ENCODE peak calls at places on chromosomes 2 and 18, in four cellular contexts. E, U, K and T are unnamed samples.

GRCh38 chr2:45055261-45055660 is 46.0 kb upstream of the SIX2 start:
- DNase-seq in E (no peak), U (no peak), K (no peak), T (no peak)

GRCh38 chr2:54041135-54041534 is 70.3 kb upstream of the PSME4 start:
- DNase-seq in E (peak; percentile 15), U (peak; percentile 19), K (no peak), T (no peak)

GRCh38 chr2:187504312-187504921 is 49.8 kb downstream of the TFPI start:
- DNase-seq in E (no peak), U (no peak), K (no peak), T (no peak)

GRCh38 chr2:161104054-161104553 is 56.1 kb upstream of the TANK start:
- DNase-seq in E (no peak), U (no peak), K (no peak), T (no peak)

GRCh38 chr2:104848526-104848925 is 5.4 kb upstream of the POU3F3 start:
- DNase-seq in E (no peak), U (no peak), K (peak; percentile 83), T (no peak)

GRCh38 chr2:193377789-193378188 is 1183.1 kb upstream of the TMEFF2 start:
- DNase-seq in E (no peak), U (no peak), K (no peak), T (no peak)

GRCh38 chr2:10233131-10234012 is 69.3 kb upstream of the HPCAL1 start:
- DNase-seq in E (no peak), U (no peak), K (no peak), T (no peak)

GRCh38 chr2:65057391-65058052 is 1.3 kb downstream of the CEP68 start:
- DNase-seq in E (peak; percentile 80), U (no peak), K (no peak), T (no peak)

GRCh38 chr2:46462936-46463335 is 16.4 kb upstream of the TMEM247 start:
- DNase-seq in E (no peak), U (no peak), K (no peak), T (no peak)

GRCh38 chr2:195520671-195521155 is 136.3 kb upstream of the SLC39A10 start:
- DNase-seq in E (no peak), U (no peak), K (peak; percentile 81), T (no peak)

GRCh38 chr18:76972838-76973237 is 150.5 kb downstream of the ZNF236 start:
- DNase-seq in E (no peak), U (no peak), K (no peak), T (no peak)

DNA sequence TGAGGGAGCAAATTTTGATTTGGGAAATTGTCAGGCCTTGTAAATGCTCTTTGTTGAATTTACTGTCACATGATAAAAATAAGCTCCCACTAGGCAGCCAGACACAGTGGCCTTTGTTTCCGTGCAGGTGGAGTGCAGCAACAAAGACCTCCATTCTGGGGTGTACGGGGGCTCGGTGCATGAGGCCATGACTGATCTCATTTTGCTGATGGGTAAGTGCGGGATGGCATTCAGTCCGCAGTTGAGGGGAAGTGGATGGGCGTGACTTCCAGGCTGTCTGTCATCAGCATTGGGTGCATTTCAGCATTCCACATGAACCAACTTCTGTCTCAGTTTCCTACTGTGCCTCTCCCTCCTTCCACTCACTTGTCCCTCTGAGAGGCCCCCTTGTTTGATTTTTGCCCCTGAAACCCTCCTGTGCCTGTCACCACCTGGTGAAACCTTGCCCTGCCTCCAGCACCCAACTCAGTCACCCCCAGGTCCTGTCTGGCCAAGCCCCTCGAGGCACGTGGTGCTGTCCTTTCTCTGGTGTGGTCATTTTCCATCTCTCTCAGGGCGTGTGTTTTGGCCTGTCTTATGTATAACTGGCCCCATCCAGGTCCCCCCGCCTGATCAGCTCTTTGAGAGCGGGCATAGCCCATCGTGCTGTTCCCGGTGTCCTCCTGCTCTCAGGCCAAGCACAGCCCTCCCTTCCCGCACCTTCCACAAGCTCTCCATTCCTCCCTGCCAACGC is 16.3 kb downstream of the CNDP2 start:
- DNase-seq in E (no peak), U (no peak), K (no peak), T (no peak)
- H3K36me3 ChIP-seq in E (peaks cover 57% of the 10 kb centered on the region), U (peaks cover 13% of the 10 kb centered on the region), K (peaks cover 8% of the 10 kb centered on the region), T (peaks cover 69% of the 10 kb centered on the region)

DNA sequence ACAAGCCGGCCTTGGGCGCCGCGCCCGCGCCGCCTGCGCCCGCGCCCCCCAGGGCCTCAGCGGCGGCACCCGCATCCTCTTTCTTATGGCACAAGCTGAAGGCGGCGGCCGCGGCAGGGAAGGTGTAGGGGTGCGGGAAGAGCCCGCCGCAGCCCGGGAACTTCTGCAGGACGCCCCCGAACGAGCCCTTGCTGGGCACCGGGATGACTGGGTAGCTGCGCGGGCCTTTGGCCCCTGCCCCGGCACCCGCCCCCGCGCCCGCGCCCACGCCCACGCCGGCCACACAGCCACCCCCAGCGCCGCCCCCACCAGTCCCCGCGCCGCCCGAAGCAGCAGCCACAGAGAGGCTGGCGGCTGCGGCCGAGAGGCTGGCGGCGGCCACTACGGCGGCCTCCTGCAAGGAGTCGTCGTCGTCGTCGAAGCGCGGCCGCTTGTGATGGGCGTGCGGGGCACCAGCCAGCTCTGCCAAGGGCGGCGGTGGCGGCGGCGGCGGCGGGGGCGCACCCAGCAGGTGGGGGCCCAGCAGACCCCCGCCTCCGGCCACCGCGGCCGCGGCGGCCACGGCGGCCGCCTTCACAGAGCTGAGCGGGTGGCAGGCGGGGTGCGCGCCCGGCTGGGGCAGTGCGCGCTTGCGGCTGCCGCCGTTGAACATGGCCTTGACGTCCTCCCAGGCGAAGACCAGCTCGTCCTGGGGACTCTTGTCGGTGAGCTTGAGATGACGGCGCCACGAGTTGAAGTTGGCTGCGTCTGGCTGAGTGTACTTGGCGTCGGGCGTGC is 3.4 kb downstream of the SKOR2 start:
- DNase-seq in E (no peak), U (no peak), K (no peak), T (no peak)
- H3K36me3 ChIP-seq in E (no peaks in the 10 kb centered on the region), U (no peaks in the 10 kb centered on the region), K (no peaks in the 10 kb centered on the region), T (no peaks in the 10 kb centered on the region)

DNA sequence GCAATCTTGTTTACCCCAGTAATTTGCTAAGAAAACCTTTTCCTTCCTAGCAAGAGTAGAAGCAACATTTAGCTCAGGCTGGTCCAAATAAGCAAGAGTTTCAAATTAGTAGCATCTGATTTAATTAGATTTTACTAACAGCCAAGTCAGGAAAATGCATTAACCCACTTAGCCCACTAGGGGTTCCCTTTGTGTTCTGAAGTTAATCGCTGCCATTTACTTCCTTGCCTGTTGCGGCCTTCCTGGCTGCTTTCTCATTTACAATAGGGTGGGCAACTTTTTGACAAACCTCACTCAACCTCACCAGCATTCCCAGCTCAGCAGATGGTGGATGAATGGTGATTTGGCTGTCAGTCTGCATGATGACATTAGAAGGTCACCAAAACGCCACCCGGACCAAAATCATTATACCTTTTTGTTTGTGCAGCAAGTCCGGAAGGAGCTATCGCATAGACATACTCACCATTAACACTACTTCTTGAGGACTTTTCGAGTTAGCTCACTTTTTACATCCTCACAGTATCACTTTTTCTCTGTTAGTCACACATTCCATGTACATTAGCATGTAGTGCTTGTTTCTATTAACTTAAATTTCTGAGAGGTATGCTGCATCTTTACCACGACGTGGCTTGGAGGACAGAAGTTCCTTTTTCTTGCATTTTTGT is 101.5 kb upstream of the SETBP1 start:
- DNase-seq in E (no peak), U (no peak), K (no peak), T (no peak)
- H3K36me3 ChIP-seq in E (no peaks in the 10 kb centered on the region), U (no peaks in the 10 kb centered on the region), K (no peaks in the 10 kb centered on the region), T (no peaks in the 10 kb centered on the region)

GRCh38 chr2:70283500-70284191 is 9.9 kb downstream of the SNRPG start:
- DNase-seq in E (no peak), U (no peak), K (no peak), T (no peak)
- H3K36me3 ChIP-seq in E (peaks cover 43% of the 10 kb centered on the region), U (peaks cover 13% of the 10 kb centered on the region), K (peaks cover 2% of the 10 kb centered on the region), T (peaks cover 68% of the 10 kb centered on the region)